ENCODE peak calls at places on chromosomes 6 and 20, in six cellular contexts. R is HEK293T, C is A549, Y is IMR-90, G is K562, J is HepG2. D is an unnamed sample.

GRCh38 chr20:46894579-46894958 is at the start of gene EYA2:
- DNase-seq in R (peak), C (peak), Y (peak), G (no peak), J (no peak), D (no peak)

GRCh38 chr6:135647521-135647920 is 150.0 kb upstream of the AHI1 start:
- DNase-seq in R (no peak), C (no peak), Y (no peak), G (no peak), J (no peak), D (no peak)

GRCh38 chr6:49868951-49869529 is 2.7 kb upstream of the CRISP1 start:
- DNase-seq in R (no peak), C (no peak), Y (no peak), G (no peak), J (no peak), D (no peak)

GRCh38 chr6:163765326-163765725 is 350.8 kb downstream of the QKI start:
- DNase-seq in R (no peak), C (no peak), Y (no peak), G (no peak), J (no peak), D (no peak)

GRCh38 chr6:1363298-1363697 is 26.1 kb upstream of the FOXF2 start:
- DNase-seq in R (no peak), C (no peak), Y (no peak), G (no peak), J (no peak), D (no peak)

GRCh38 chr6:160132776-160133338 is 11.2 kb downstream of the SLC22A1 start:
- DNase-seq in R (no peak), C (no peak), Y (peak), G (peak), J (no peak), D (no peak)

GRCh38 chr20:36574278-36575065 is 1.1 kb downstream of the TGIF2 start:
- DNase-seq in R (peak), C (peak), Y (peak), G (peak), J (peak), D (no peak)

GRCh38 chr6:113873043-113873667 is 16.0 kb downstream of the MARCKS start:
- DNase-seq in R (no peak), C (peak), Y (no peak), G (no peak), J (peak), D (no peak)

GRCh38 chr6:63643862-63644261 is 8.3 kb downstream of the PHF3 start:
- DNase-seq in R (no peak), C (no peak), Y (peak), G (no peak), J (no peak), D (no peak)

GRCh38 chr6:150874184-150874583 is 8.7 kb downstream of the MTHFD1L start:
- DNase-seq in R (no peak), C (no peak), Y (no peak), G (no peak), J (no peak), D (no peak)

GRCh38 chr20:13723015-13723414 is 61.7 kb downstream of the ESF1 start:
- DNase-seq in R (no peak), C (no peak), Y (no peak), G (no peak), J (no peak), D (no peak)

DNA sequence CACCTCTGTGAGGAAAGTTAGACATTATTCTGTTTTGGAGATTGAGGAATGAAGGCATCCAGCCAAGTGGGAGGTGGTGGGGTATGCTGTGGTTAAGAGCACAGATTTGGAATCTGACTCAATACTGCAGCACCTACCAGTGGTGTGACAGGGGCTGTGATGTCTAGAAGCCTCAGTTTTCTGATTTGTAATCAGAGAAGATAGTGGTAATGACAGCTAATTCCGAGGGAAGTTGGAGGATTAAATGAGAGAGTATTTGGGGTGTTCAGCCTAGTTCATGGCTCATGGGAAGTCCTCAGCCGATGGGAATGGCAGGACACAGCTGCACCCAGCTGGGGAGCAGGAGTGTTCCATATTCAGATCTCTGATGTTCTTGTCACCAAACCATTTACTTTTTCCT is 9.2 kb downstream of the SLC9A8 start:
- DNase-seq in R (no peak), C (no peak), Y (peak), G (no peak), J (no peak), D (no peak)
- TF ChIP-seq BHLHE40 in R (no peak), C (no peak), Y (no peak), G (no peak), J (no peak), D (no peak)

GRCh38 chr6:109397020-109397419 is 14.8 kb upstream of the CD164 start:
- DNase-seq in R (peak), C (no peak), Y (peak), G (peak), J (no peak), D (no peak)
- TF ChIP-seq BHLHE40 in R (no peak), C (no peak), Y (no peak), G (no peak), J (no peak), D (no peak)

DNA sequence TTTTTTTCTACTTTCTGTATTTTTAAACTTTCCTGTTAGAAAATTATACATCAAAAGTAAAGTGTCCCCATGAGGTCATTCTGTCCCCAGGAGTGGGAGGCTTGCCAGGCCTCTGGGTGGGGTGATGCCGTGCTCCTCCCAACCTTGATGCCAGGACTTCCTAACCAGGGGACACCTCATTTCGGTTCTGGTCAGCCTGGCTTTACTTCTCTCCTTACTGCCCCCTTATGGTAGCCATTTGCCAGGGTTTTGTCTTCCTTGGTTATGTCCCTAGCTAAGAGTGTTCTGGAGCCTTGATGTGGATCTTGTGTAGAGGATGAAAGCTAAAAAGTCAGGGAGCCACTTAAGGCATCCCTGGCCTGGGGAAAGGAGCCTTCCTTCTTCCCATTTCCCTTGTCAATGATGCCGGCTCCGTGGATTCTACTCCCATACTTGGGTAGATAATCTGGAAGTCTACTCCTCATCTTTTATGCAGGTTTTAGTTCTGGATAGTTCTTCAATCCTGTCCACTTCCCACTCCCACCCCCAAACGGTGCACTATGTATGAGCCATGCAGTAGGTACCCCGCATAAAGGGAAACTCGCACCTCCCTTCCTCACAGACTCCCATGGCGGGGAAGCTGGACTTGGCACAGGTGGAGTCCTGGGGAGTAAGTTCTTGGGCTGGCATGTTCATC is 164.1 kb upstream of the SALL4 start:
- DNase-seq in R (peak), C (peak), Y (peak), G (peak), J (peak), D (no peak)
- TF ChIP-seq BHLHE40 in R (no peak), C (no peak), Y (no peak), G (no peak), J (no peak), D (no peak)

GRCh38 chr20:34938466-34939163 is 17.0 kb downstream of the GSS start:
- DNase-seq in R (no peak), C (no peak), Y (no peak), G (no peak), J (no peak), D (no peak)
- TF ChIP-seq BHLHE40 in R (no peak), C (no peak), Y (no peak), G (no peak), J (no peak), D (no peak)

DNA sequence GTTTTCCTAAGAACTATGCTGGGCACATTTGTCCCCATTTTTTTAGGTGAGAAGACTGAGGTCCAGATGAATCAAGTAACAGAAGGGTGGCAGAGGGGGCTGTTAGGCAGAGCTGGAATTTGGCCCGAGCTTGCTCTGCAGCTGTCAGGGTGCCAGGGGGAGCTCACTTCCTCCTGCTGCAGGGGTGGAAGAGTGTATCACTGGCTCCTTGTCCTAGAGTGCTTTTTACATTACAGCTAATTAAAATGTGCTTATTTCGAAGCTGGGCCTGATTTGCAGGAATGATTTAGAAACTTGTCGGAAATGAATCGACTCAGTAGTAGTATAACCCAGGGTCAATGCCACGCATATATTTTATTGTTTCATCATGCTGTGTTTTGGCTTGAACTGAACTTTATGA is 11.1 kb downstream of the TOX2 start:
- DNase-seq in R (no peak), C (no peak), Y (peak), G (no peak), J (no peak), D (no peak)
- TF ChIP-seq BHLHE40 in R (no peak), C (no peak), Y (peak), G (no peak), J (no peak), D (no peak)

GRCh38 chr20:2234788-2235187 is 61.0 kb upstream of the TGM3 start:
- DNase-seq in R (peak), C (no peak), Y (no peak), G (no peak), J (no peak), D (no peak)

GRCh38 chr20:2238601-2239000 is 57.2 kb upstream of the TGM3 start:
- DNase-seq in R (no peak), C (no peak), Y (no peak), G (no peak), J (no peak), D (no peak)

GRCh38 chr20:2240835-2241234 is 55.0 kb upstream of the TGM3 start:
- DNase-seq in R (no peak), C (no peak), Y (no peak), G (no peak), J (no peak), D (no peak)

GRCh38 chr20:2236266-2236665 is 59.5 kb upstream of the TGM3 start:
- DNase-seq in R (no peak), C (peak), Y (peak), G (peak), J (no peak), D (no peak)

DNA sequence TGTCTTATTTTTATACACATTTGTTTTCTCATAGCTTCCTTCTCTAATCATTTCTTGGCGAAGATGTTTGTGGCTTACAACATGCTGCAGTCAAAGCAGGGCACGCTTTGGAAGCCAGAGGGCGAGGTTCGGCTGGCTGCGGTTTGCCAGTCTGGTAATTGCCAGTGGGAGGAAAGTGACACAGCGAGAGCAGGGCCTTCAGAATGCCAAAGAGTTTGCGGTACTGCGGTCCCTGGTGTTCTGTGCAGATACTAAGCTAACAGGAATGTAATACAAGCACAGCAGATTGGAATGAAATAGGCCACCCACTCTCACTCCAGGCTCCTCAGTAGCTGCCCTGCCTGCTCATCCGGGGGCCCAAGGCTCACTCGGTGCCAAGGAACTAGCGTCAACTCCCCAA is 58.7 kb upstream of the TGM3 start:
- DNase-seq in R (no peak), C (no peak), Y (peak), G (no peak), J (no peak), D (no peak)
- TF ChIP-seq BHLHE40 in R (no peak), C (no peak), Y (peak), G (no peak), J (no peak), D (no peak)

GRCh38 chr6:44475779-44476434 is 88.4 kb downstream of the CDC5L start:
- DNase-seq in R (peak), C (peak), Y (peak), G (peak), J (peak), D (no peak)
- TF ChIP-seq BHLHE40 in R (no peak), C (no peak), Y (no peak), G (peak), J (peak), D (peak)

GRCh38 chr20:2515203-2515602 is 6.5 kb upstream of the ZNF343 start:
- DNase-seq in R (no peak), C (no peak), Y (no peak), G (no peak), J (no peak), D (no peak)
- TF ChIP-seq BHLHE40 in R (no peak), C (no peak), Y (no peak), G (no peak), J (no peak), D (no peak)

D was measured in GM12878.